ENCODE peak calls at places on chromosomes 12 and 14, in five cellular contexts. B is HepG2, W is GM12878, A is H1, I is HCT116. X is an unnamed sample.

GRCh38 chr12:81078469-81079196 is 754 bp downstream of the ACSS3 start:
- DNase-seq in B (peak), W (no peak), A (no peak), I (no peak), X (no peak)

GRCh38 chr12:1842905-1843640 is 22.7 kb downstream of the LRTM2 start:
- DNase-seq in B (no peak), W (no peak), A (peak), I (no peak), X (no peak)

GRCh38 chr14:65344011-65344410 is 68.5 kb upstream of the FUT8 start:
- DNase-seq in B (no peak), W (no peak), A (no peak), I (no peak), X (no peak)

GRCh38 chr12:16691624-16692023 is 85.7 kb upstream of the LMO3 start:
- DNase-seq in B (no peak), W (no peak), A (no peak), I (no peak), X (no peak)

GRCh38 chr12:53123578-53124351 is 20.5 kb downstream of the SOAT2 start:
- DNase-seq in B (no peak), W (no peak), A (peak), I (no peak), X (no peak)

GRCh38 chr14:60197629-60198318 is 32.6 kb upstream of the DHRS7 start:
- DNase-seq in B (no peak), W (no peak), A (no peak), I (no peak), X (no peak)

GRCh38 chr14:96253140-96253539 is 2.9 kb upstream of the BDKRB1 start:
- DNase-seq in B (no peak), W (no peak), A (no peak), I (no peak), X (peak)

GRCh38 chr14:36683083-36683724 is 21.5 kb downstream of the PAX9 start:
- DNase-seq in B (no peak), W (no peak), A (no peak), I (no peak), X (no peak)

GRCh38 chr12:14362347-14362746 is 3.1 kb upstream of the ATF7IP start:
- DNase-seq in B (no peak), W (peak), A (no peak), I (no peak), X (no peak)

GRCh38 chr12:10397311-10397710 is 7.5 kb upstream of the KLRK1 start:
- DNase-seq in B (no peak), W (no peak), A (no peak), I (no peak), X (no peak)
- TF ChIP-seq ZNF274 in B (no peak), W (no peak), A (no peak), I (no peak), X (no peak)

DNA sequence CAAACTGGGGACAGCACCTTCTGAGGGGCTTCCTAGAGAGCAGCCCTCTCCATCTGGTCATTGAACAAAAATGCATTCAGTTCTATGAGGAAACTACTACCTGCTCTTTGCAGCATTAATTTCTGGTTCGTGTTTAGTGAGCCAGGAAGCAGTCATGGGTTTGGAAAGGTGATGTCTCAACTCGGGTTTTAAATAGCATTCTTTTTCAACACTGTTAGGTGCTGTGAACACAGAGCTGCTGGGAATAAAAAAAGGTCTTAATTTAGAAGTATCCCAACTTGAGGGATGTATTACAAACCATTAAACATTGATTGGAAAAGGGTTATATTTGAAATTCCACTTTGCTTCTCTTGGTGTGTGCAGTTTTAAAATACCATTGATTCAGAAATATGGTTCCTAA is 9.3 kb downstream of the MYO1H start:
- DNase-seq in B (no peak), W (no peak), A (no peak), I (no peak), X (no peak)
- H3K9ac ChIP-seq in B (no peak), W (no peak), A (no peak), I (no peak), X (no peak)

GRCh38 chr12:55935742-55936151 is 4.8 kb downstream of the DGKA start:
- DNase-seq in B (no peak), W (no peak), A (no peak), I (no peak), X (no peak)
- TF ChIP-seq ZNF274 in B (no peak), W (no peak), A (no peak), I (no peak), X (no peak)

GRCh38 chr14:74645735-74646134 is 33.7 kb upstream of the LTBP2 start:
- DNase-seq in B (no peak), W (no peak), A (no peak), I (no peak), X (no peak)
- H3K9ac ChIP-seq in B (no peak), W (no peak), A (no peak), I (no peak), X (no peak)

DNA sequence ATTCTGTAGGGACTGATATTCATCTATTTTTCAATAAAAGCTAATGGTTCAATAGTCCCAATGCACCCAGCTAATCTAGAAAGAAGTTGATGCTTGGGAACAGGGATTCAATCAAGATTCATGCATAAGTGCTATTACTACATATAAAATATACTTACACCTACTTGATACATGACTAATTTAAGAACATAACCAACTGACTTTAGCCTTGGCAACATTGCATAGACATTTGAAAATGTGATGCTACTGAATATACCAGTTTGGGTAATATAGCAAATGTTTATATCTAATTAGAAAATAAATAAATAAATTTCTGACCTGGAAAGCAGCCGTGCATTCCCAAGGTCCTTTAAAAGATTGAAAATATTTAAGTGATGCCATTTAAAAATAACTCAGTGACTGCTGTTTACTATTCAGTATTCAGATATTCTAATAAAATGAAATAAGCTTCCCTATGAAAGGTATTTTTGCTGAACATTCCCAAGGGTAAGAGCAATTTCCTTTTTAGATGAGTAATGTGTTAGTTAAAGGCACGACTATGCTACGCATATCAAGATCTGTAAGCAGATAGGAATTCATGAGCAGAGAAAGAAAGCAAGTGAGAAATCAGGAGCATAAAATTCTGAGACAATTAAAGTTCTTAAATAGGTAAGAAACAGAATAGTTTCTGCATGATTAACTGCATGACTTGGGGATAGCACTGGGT is 160.6 kb upstream of the SYT1 start:
- DNase-seq in B (no peak), W (no peak), A (no peak), I (peak), X (no peak)
- TF ChIP-seq ZNF274 in B (no peak), W (no peak), A (no peak), I (no peak), X (no peak)

GRCh38 chr14:68231832-68232642 is 412.5 kb downstream of the RAD51B start:
- DNase-seq in B (no peak), W (no peak), A (no peak), I (no peak), X (no peak)
- H3K9ac ChIP-seq in B (no peak), W (peak), A (no peak), I (no peak), X (no peak)

DNA sequence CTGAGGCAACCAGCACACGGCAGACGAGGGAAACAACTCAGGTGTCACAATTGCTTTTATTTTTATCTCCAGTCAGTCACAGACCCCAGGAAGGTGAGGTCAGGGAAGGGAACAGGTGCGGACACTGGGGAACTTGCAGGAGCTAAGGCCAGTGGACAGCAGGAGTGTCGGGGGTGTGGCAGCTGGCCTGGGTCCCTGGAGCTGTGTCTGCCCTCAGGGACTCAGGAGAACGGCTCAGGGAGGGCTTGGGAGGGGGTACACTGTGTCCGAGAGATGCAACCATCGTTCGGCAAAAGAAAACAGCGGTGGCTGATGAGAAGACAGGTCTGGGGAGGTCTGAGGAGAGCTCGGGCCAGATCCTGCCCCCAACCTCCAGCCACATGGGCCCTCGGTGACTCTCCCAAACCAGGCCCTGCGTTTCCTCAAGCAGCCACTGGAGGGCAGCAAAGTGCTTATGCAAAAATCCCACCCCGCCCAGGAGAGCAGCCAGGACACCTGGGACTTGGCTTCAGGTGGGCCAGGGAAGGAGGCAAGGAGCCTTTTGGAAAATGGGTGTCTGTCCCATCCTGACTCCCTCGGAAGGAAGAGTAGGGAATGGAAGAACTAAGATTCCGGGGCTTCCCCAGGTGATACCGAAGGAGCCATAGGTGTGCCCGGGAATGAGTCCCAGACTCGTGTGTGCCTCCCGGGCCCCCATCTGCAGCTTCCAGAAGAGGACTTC is 24.1 kb upstream of the BCDIN3D start:
- DNase-seq in B (peak), W (no peak), A (peak), I (peak), X (peak)
- TF ChIP-seq ZNF274 in B (no peak), W (no peak), A (no peak), I (no peak), X (no peak)

X was measured in NT2/D1.